ENCODE peak calls at places on chromosome 10, in eight cellular contexts. M, E, L, I, A, P, W and H are unnamed samples. For H3K4me1 and H3K27me3, the result is how much of the 10 kb centered on the place peaks cover.

GRCh38 chr10:51937313-51937712 is 237.9 kb upstream of the CSTF2T start:
- DNase-seq in A (no peak), W (no peak), M (no peak), L (no peak), I (no peak), P (no peak), E (no peak), H (no peak)

GRCh38 chr10:94219829-94220228 is 142.9 kb downstream of the NOC3L start:
- DNase-seq in L (no peak), A (no peak), P (no peak), I (no peak), W (no peak), M (no peak), E (no peak), H (no peak)

GRCh38 chr10:49600781-49601400 is 9.2 kb upstream of the SLC18A3 start:
- DNase-seq in I (no peak), M (no peak), W (no peak), E (no peak), L (no peak), P (no peak), A (no peak), H (no peak)

GRCh38 chr10:62924344-62924748 is 108.2 kb upstream of the EGR2 start:
- DNase-seq in A (peak), I (peak), W (no peak), P (no peak), M (peak), E (no peak), L (peak), H (no peak)

GRCh38 chr10:131514454-131514853 is 202.9 kb upstream of the TCERG1L start:
- DNase-seq in A (no peak), M (no peak), L (no peak), E (no peak), P (no peak), I (peak), W (no peak), H (no peak)

GRCh38 chr10:78365711-78366110 is 332.0 kb downstream of the RPS24 start:
- DNase-seq in I (no peak), A (no peak), M (no peak), L (no peak), W (no peak), P (no peak), E (no peak), H (no peak)

GRCh38 chr10:28661035-28661434 is 16.3 kb upstream of the BAMBI start:
- DNase-seq in A (no peak), W (no peak), E (no peak), M (no peak), P (no peak), L (no peak), I (peak), H (no peak)

GRCh38 chr10:9625266-9625776 is 1392.4 kb upstream of the CELF2 start:
- DNase-seq in I (no peak), P (no peak), A (no peak), W (no peak), M (no peak), L (no peak), E (no peak), H (no peak)

GRCh38 chr10:90447836-90448235 is 410.0 kb downstream of the HTR7 start:
- DNase-seq in P (no peak), I (no peak), M (no peak), E (no peak), A (no peak), L (no peak), W (no peak), H (no peak)

GRCh38 chr10:26780793-26781601 is 79.8 kb downstream of the ABI1 start:
- DNase-seq in W (no peak), E (no peak), L (no peak), M (no peak), A (no peak), I (no peak), P (no peak), H (peak)

GRCh38 chr10:117413928-117414618 is 38.8 kb upstream of the PDZD8 start:
- DNase-seq in M (peak), A (no peak), I (peak), E (no peak), P (no peak), W (no peak), L (no peak), H (no peak)

GRCh38 chr10:79409038-79410035 is 36.1 kb downstream of the ZCCHC24 start:
- DNase-seq in P (no peak), L (no peak), A (no peak), M (peak), I (no peak), E (no peak), W (peak), H (no peak)

GRCh38 chr10:127345231-127345965 is 149.0 kb upstream of the INSYN2A start:
- DNase-seq in A (no peak), W (no peak), L (no peak), P (no peak), M (no peak), I (no peak), E (no peak), H (no peak)

GRCh38 chr10:88702848-88703597 is 3.0 kb upstream of the LIPK start:
- DNase-seq in L (peak), I (peak), E (no peak), A (peak), W (no peak), P (no peak), M (no peak), H (no peak)

GRCh38 chr10:104037261-104037951 is 48.3 kb downstream of the COL17A1 start:
- DNase-seq in P (no peak), W (no peak), I (no peak), M (no peak), A (no peak), L (no peak), E (no peak), H (no peak)

GRCh38 chr10:22427890-22428571 is 82.7 kb downstream of the SPAG6 start:
- DNase-seq in P (no peak), L (no peak), E (no peak), M (no peak), W (no peak), I (peak), A (no peak), H (no peak)

GRCh38 chr10:91887075-91887899 is 22.0 kb downstream of the FGFBP3 start:
- DNase-seq in A (peak), W (peak), L (peak), I (no peak), E (peak), M (no peak), P (no peak), H (no peak)

GRCh38 chr10:16799621-16800020 is 17.6 kb downstream of the RSU1 start:
- DNase-seq in E (no peak), P (no peak), M (no peak), L (no peak), I (no peak), W (no peak), A (no peak), H (no peak)

GRCh38 chr10:14602807-14603538 is 171.7 kb downstream of the FAM107B start:
- DNase-seq in A (no peak), W (no peak), M (no peak), P (no peak), L (no peak), I (no peak), E (no peak), H (no peak)

GRCh38 chr10:46549171-46550075 is 7.0 kb downstream of the GPRIN2 start:
- DNase-seq in M (peak), E (no peak), I (no peak), P (no peak), A (peak), L (peak), W (peak), H (peak)

GRCh38 chr10:71638087-71638576 is 81.4 kb downstream of the C10orf105 start:
- DNase-seq in E (no peak), A (no peak), I (peak), W (no peak), P (no peak), M (peak), L (peak), H (no peak)

GRCh38 chr10:28839600-28840007 is 162.3 kb downstream of the BAMBI start:
- DNase-seq in E (peak), I (peak), L (no peak), M (peak), P (no peak), W (no peak), A (peak), H (peak)

GRCh38 chr10:24340429-24340828 is 131.5 kb downstream of the KIAA1217 start:
- DNase-seq in L (no peak), E (no peak), M (no peak), I (no peak), P (no peak), W (no peak), A (no peak), H (no peak)

GRCh38 chr10:110600487-110601101 is 33.1 kb downstream of the SMC3 start:
- DNase-seq in A (peak), P (no peak), M (no peak), E (no peak), L (no peak), W (no peak), I (peak), H (no peak)

GRCh38 chr10:36178616-36179015 is 536.5 kb upstream of the FZD8 start:
- DNase-seq in M (no peak), P (no peak), A (no peak), E (no peak), W (no peak), I (no peak), L (no peak), H (no peak)

GRCh38 chr10:43190775-43191174 is 52.5 kb downstream of the CSGALNACT2 start:
- DNase-seq in M (no peak), P (no peak), I (no peak), E (no peak), A (no peak), L (no peak), W (no peak), H (no peak)

GRCh38 chr10:103470755-103471653 is 8.0 kb downstream of the CALHM3 start:
- DNase-seq in P (peak), I (peak), W (no peak), E (no peak), M (no peak), L (peak), A (peak), H (no peak)

GRCh38 chr10:24723386-24723787 is 300 bp downstream of the ARHGAP21 start:
- DNase-seq in W (peak), P (no peak), L (peak), M (no peak), E (no peak), I (no peak), A (no peak), H (no peak)

GRCh38 chr10:30671011-30671616 is 41.6 kb upstream of the LYZL2 start:
- DNase-seq in I (peak), P (no peak), L (peak), A (peak), E (no peak), M (no peak), W (no peak), H (no peak)

GRCh38 chr10:109823196-109823595 is 100.1 kb downstream of the XPNPEP1 start:
- DNase-seq in M (no peak), I (no peak), W (no peak), L (no peak), E (no peak), P (no peak), A (no peak), H (no peak)

GRCh38 chr10:89373916-89374711 is 3.7 kb upstream of the IFIT1B start:
- DNase-seq in P (peak), W (peak), L (peak), M (peak), A (peak), I (peak), E (peak), H (peak)

GRCh38 chr10:81688459-81688858 is 186.5 kb upstream of the NRG3 start:
- DNase-seq in A (no peak), L (no peak), P (no peak), I (no peak), W (no peak), M (no peak), E (no peak), H (no peak)

GRCh38 chr10:104824378-104825006 is 183.4 kb downstream of the SORCS3 start:
- DNase-seq in A (peak), E (no peak), M (no peak), W (no peak), I (peak), L (no peak), P (no peak), H (no peak)

GRCh38 chr10:34543716-34544115 is 271.4 kb downstream of the PARD3 start:
- DNase-seq in A (no peak), I (no peak), P (no peak), E (no peak), M (no peak), W (no peak), L (no peak), H (no peak)

GRCh38 chr10:91340613-91341362 is 69.4 kb upstream of the HECTD2 start:
- DNase-seq in M (no peak), E (no peak), P (no peak), I (no peak), W (no peak), L (no peak), A (no peak), H (peak)

GRCh38 chr10:133346413-133346812 is 760 bp upstream of the PRAP1 start:
- DNase-seq in W (no peak), E (no peak), P (no peak), A (no peak), I (no peak), M (no peak), L (no peak), H (no peak)
- H3K4me1 ChIP-seq in W (under half), E (under half), P (under half), A (under half), I (under half), M (under half), L (under half), H (under half)

DNA sequence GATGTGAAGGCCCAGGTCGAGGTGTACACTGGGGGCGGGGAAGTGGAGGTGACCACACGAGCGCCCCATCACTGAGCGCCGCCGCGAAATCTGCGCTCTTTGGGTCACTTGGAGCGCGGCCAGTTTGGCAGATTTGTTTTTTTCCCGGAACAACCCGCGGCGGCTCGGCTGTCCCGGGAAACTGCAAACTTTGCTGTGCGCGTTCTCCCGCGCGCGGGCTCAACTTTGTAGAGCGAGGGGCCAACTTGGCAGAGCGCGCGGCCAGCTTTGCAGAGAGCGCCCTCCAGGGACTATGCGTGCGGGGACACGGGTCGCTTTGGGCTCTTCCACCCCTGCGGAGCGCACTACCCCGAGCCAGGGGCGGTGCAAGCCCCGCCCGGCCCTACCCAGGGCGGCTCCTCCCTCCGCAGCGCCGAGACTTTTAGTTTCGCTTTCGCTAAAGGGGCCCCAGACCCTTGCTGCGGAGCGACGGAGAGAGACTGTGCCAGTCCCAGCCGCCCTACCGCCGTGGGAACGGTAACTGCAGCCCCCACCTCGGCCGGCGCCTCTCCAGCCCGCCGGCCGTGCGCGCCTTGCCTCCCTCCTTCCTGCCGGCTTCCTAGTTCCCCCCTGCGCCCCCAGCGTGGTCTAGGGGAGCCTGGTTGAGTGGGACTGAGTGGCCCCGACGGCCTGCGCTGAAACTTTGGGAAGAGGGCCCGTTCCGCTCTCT is at the start of gene CASP7:
- DNase-seq in P (no peak), W (peak), A (peak), L (peak), E (peak), I (peak), M (peak), H (peak)
- TF ChIP-seq POLR2A in P (no peak), W (peak), A (peak), L (peak), E (peak), I (no peak), M (peak), H (peak)

DNA sequence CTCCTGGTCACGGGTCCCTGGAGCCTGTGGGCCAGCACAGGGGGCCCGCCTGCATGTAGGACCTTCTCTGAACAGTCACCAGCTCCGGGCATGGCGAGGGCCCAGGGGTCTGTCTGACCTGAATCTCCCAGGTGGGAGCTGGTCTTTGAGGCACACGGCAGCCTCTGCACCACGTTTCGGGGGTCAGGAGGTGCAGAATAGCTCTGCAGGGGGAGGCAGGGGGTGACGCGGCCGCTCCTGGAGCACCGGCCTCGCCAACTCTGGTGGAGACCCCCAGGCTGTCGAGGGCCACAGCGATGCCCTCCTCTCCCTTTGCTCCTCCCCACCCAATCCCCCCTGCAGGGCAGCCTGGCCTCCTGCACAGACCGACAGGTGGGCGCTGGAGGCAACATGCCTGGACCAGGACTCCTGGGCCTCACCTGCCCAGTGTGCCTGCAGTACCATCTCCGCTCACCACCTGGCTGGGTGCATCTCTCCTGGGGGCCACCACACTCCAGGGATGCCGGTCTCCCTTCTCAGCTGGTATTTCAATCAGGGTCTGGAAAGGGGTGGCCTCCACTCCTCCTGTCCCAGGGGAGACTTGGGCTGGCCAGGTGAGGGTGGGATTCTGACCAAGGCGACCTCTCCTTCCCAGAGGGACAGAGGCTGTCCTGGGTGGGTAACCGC is 17.1 kb upstream of the CFAP46 start:
- DNase-seq in L (no peak), I (no peak), E (no peak), A (no peak), M (peak), P (no peak), W (no peak), H (no peak)
- H3K27me3 ChIP-seq in L (under half), I (half or more), E (under half), A (under half), M (under half), P (under half), W (under half), H (under half)

DNA sequence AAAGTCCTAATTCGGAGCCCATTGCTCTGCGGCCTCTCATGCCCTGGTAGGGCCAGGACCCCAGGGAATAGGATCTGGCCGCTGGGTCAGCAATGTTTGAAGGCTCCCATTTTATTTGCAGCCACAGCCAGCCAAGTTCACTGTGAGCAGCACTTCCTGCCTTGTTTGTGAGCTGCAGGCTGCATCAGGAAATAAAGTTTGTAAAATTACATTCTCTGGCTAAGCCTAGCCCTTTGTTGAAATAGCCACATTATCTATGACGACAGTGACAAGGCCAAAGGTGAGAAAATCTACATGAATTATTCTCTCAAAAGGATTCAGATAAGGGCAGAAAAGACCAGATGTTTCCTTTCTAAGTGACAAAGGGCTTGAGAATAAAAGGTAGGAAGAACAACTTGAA is 23.7 kb upstream of the ITGB1 start:
- DNase-seq in E (peak), A (peak), M (peak), W (no peak), I (peak), L (peak), P (no peak), H (no peak)
- H3K4me1 ChIP-seq in E (under half), A (under half), M (under half), W (under half), I (under half), L (under half), P (under half), H (under half)

DNA sequence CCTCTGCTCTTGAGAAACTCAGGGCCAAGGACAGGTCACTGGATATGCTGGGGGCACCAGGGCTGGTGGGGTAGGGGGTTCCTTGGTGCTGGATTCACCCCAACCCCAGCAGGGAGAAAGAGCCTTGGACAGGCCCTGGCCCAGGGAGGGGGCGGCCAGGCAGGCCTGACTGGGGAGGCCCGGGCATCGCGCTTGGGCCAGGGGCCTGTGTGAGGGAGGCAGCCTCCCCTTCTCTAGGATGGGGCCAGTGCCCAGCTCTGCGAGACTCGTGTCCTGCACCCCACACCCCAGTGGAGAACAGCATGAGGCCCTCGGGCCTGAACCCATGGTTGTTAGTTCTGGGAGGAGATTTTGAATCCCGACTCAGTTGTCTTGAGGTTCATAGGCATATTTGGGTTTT is 217.1 kb downstream of the ZNF248 start:
- DNase-seq in M (no peak), W (no peak), E (no peak), A (no peak), I (no peak), L (no peak), P (no peak), H (no peak)
- TF ChIP-seq POLR2A in M (no peak), W (no peak), E (no peak), A (no peak), I (no peak), L (no peak), P (no peak), H (no peak)

DNA sequence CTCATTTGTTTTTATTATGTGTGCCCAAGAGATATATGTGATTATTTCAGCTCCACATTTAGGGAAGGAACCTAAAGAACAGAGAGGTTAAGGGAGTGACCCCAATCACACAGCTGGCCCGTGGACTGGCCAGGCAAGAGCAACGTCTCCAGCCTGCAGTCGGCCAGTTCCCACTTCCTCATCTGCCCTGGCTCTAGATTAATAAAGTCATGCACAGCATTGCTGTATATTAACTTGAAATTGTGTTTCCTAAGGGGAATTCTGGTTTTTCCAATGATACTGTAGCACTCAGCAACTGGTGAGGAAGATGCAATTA is 295.1 kb upstream of the PRKCQ start:
- DNase-seq in W (no peak), M (no peak), I (no peak), E (no peak), A (no peak), L (no peak), P (no peak), H (no peak)
- H3K27me3 ChIP-seq in W (under half), M (under half), I (under half), E (under half), A (under half), L (under half), P (under half), H (under half)

DNA sequence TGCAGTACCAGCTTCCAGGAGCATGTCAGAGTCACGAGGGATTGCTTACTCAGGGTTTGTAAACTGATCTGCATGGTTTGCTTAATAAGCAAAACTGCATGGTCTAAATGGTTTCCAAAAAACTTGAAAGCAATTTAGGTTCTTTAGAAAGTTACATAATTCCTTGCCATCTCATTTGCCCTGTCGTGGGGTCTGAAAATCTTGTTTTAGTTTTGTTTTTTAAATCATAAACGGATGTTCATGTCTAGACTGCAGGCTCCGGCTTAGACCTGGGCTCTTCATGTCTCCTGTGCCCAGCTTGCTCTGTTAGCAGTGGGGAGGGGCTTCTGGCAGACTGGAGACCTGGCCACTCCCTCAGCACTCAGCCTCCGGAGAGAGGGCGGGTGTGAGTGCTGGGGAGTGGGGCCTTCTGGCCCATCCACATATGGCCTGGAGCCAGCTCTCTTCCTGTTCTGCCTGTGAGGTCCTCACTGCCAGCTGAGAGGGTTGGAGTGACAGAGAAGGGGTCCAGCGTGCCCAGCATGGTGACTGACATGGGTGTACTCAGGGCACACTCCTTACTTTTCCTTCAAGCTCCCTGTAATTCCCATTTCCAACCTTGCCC is 17.5 kb downstream of the PRF1 start:
- DNase-seq in E (no peak), A (no peak), L (no peak), I (peak), P (no peak), W (peak), M (no peak), H (no peak)
- H3K4me1 ChIP-seq in E (under half), A (under half), L (under half), I (under half), P (under half), W (under half), M (under half), H (under half)